ENCODE peak calls at places on chromosomes 4 and X, in six cellular contexts. R is GM23248, Z is MM.1S, H is neural progenitor cell, K is GM23338, U is PC-3. P is an unnamed sample.
A peak's percentile ranks its signal among the peaks of the same experiment; 100 is the strongest.

GRCh38 chr4:1578301-1578781 is 105.8 kb downstream of the FAM53A start:
- DNase-seq in R (peak; percentile 39), Z (no peak), U (no peak), H (peak; percentile 78), K (peak; percentile 72), P (no peak)

GRCh38 chr4:11603594-11604194 is 175.0 kb upstream of the HS3ST1 start:
- DNase-seq in U (no peak), Z (no peak), R (no peak), K (peak; percentile 32), H (no peak), P (no peak)

GRCh38 chr4:160318567-160319220 is 1215.8 kb downstream of the RAPGEF2 start:
- DNase-seq in R (no peak), K (no peak), U (peak; percentile 52), Z (no peak), H (no peak), P (peak; percentile 25)

GRCh38 chr4:169270156-169270809 is 473 bp downstream of the SH3RF1 start:
- DNase-seq in U (peak; percentile 48), Z (peak; percentile 65), K (peak; percentile 70), R (peak; percentile 61), H (peak; percentile 71), P (peak; percentile 35)

GRCh38 chrX:16874458-16875095 is 4.4 kb upstream of the RBBP7 start:
- DNase-seq in Z (no peak), U (no peak), H (no peak), K (no peak), R (no peak), P (no peak)

GRCh38 chr4:97942137-97942536 is 201.1 kb downstream of the STPG2 start:
- DNase-seq in H (no peak), R (no peak), K (no peak), Z (no peak), U (peak; percentile 70), P (no peak)

GRCh38 chr4:32560306-32560705 is 1840.1 kb downstream of the PCDH7 start:
- DNase-seq in R (peak; percentile 0), K (peak; percentile 11), U (peak; percentile 62), H (no peak), Z (no peak), P (no peak)

GRCh38 chr4:98505991-98506390 is 152.4 kb downstream of the TSPAN5 start:
- DNase-seq in K (no peak), H (no peak), U (no peak), R (no peak), Z (no peak), P (no peak)

GRCh38 chr4:153067376-153067775 is 131.3 kb downstream of the FHDC1 start:
- DNase-seq in R (peak; percentile 62), U (peak; percentile 69), H (no peak), K (peak; percentile 30), Z (no peak), P (peak; percentile 49)

GRCh38 chr4:20395160-20395773 is 143.6 kb downstream of the SLIT2 start:
- DNase-seq in H (peak; percentile 73), U (peak; percentile 54), Z (no peak), K (peak; percentile 88), R (peak; percentile 41), P (peak; percentile 34)

GRCh38 chrX:118480172-118480571 is 15.4 kb upstream of the DOCK11 start:
- DNase-seq in R (no peak), K (no peak), H (no peak), Z (no peak), U (no peak), P (no peak)

GRCh38 chr4:166257276-166257675 is 384.2 kb downstream of the TLL1 start:
- DNase-seq in Z (no peak), K (no peak), U (no peak), R (no peak), H (no peak), P (no peak)
- H3K27ac ChIP-seq in Z (no peak overlapping the region), K (no peak overlapping the region), U (no peak overlapping the region), R (no peak overlapping the region), H (no peak overlapping the region), P (no peak overlapping the region)

DNA sequence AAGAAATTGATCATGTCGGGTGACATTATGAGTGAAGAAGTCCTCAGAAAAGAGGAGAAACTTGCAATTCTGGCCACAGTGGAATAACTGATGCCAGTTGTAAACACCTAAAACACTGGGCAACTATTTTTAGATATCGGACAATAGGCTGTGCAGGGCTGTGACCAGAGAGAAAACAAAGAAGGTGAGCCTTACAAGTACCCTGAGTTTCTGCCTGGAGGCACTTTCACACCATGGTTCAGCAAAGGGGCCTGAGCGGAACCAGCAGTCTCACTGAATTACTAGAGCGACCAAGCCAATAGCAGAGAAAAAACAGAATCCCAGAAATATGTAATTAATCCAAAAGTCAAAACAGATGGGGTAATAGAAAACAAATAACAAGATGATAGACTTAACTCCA is 11.2 kb downstream of the IRAK1 start:
- DNase-seq in H (no peak), R (no peak), U (no peak), K (no peak), Z (peak; percentile 62), P (no peak)
- H3F3A ChIP-seq in H (no peaks in the 10 kb centered on the region), R (no peaks in the 10 kb centered on the region), U (no peaks in the 10 kb centered on the region), K (no peaks in the 10 kb centered on the region), Z (peaks cover 15% of the 10 kb centered on the region), P (peaks cover 4% of the 10 kb centered on the region)

GRCh38 chr4:100431416-100431815 is 86.4 kb downstream of the EMCN start:
- DNase-seq in H (no peak), Z (no peak), K (no peak), R (no peak), U (no peak), P (no peak)

GRCh38 chr4:100429616-100430015 is 88.2 kb downstream of the EMCN start:
- DNase-seq in H (no peak), Z (no peak), K (no peak), R (no peak), U (no peak), P (no peak)

GRCh38 chr4:100424376-100424775 is 93.4 kb downstream of the EMCN start:
- DNase-seq in R (no peak), H (no peak), U (no peak), Z (no peak), K (no peak), P (no peak)

GRCh38 chr4:100430441-100430840 is 87.4 kb downstream of the EMCN start:
- DNase-seq in Z (no peak), R (no peak), U (no peak), H (no peak), K (no peak), P (no peak)

GRCh38 chr4:100428051-100428450 is 89.8 kb downstream of the EMCN start:
- DNase-seq in K (no peak), R (peak; percentile 62), U (peak; percentile 82), H (no peak), Z (no peak), P (peak; percentile 35)
- TF ChIP-seq EZH2 in K (no peak), R (no peak), U (no peak), H (no peak), Z (no peak), P (no peak)

GRCh38 chr4:89249313-89249712 is 58.3 kb downstream of the GPRIN3 start:
- DNase-seq in U (no peak), Z (no peak), R (no peak), H (no peak), K (no peak), P (no peak)
- H3K27ac ChIP-seq in U (no peak overlapping the region), Z (no peak overlapping the region), R (no peak overlapping the region), H (no peak overlapping the region), K (no peak overlapping the region), P (no peak overlapping the region)

GRCh38 chr4:77052352-77052751 is 23.4 kb downstream of the CCNI start:
- DNase-seq in H (peak; percentile 79), Z (peak; percentile 46), R (peak; percentile 71), K (peak; percentile 92), U (peak; percentile 70), P (no peak)
- H3F3A ChIP-seq in H (peaks cover 81% of the 10 kb centered on the region), Z (no peaks in the 10 kb centered on the region), R (peaks cover 97% of the 10 kb centered on the region), K (no peaks in the 10 kb centered on the region), U (no peaks in the 10 kb centered on the region), P (no peaks in the 10 kb centered on the region)

DNA sequence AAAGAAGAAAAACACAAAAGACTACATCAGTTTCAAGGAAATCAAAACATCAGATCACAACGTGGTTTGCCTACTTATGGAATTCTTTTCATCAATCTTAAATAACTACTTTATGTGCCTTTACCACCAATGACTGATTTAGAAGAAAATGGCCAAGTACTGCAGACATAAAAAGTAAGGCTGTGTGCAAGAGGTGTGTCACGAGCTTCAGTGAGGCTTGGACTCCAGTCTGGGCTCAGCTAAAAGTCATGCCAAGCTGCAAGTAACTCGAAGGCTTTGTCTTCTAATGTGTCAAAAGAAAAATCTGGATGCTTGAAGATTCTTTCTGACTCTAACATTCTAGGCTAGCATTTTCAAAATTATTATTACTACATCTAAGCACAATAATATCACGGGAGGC is 17.0 kb downstream of the PRSS12 start:
- DNase-seq in K (no peak), Z (no peak), R (no peak), U (no peak), H (no peak), P (no peak)
- TF ChIP-seq EZH2 in K (no peak), Z (no peak), R (no peak), U (no peak), H (no peak), P (no peak)

GRCh38 chr4:141429933-141430332 is 206.4 kb upstream of the IL15 start:
- DNase-seq in Z (no peak), R (no peak), U (no peak), H (no peak), K (no peak), P (no peak)
- H3K27ac ChIP-seq in Z (no peak overlapping the region), R (no peak overlapping the region), U (no peak overlapping the region), H (no peak overlapping the region), K (no peak overlapping the region), P (no peak overlapping the region)